ENCODE peak calls at places on chromosomes 1 and 21, in eight cellular contexts. N, P, I, Y, K, F, B and S are unnamed samples.

GRCh38 chr1:227268943-227269342 is 49.3 kb downstream of the CDC42BPA start:
- DNase-seq in N (no peak), B (no peak), F (no peak), K (no peak), P (no peak), Y (peak), I (peak), S (no peak)

GRCh38 chr1:3462356-3463012 is 8.0 kb downstream of the ARHGEF16 start:
- DNase-seq in K (no peak), P (no peak), Y (no peak), B (no peak), F (no peak), I (no peak), N (no peak), S (no peak)

GRCh38 chr1:177969825-177970371 is at the start of gene SEC16B:
- DNase-seq in B (no peak), I (no peak), N (no peak), Y (no peak), F (no peak), K (no peak), P (no peak), S (peak)

GRCh38 chr1:222466150-222466865 is 81.6 kb downstream of the HHIPL2 start:
- DNase-seq in Y (no peak), I (no peak), B (no peak), K (no peak), N (no peak), F (no peak), P (no peak), S (peak)

GRCh38 chr1:27659497-27660299 is 12.3 kb downstream of the IFI6 start:
- DNase-seq in I (peak), K (peak), F (peak), B (peak), N (no peak), Y (peak), P (peak), S (peak)

GRCh38 chr1:53158900-53159299 is 16.5 kb upstream of the SLC1A7 start:
- DNase-seq in B (no peak), N (no peak), P (no peak), F (no peak), Y (no peak), K (no peak), I (no peak), S (no peak)

GRCh38 chr1:4083171-4084052 is 183.3 kb upstream of the C1orf174 start:
- DNase-seq in F (no peak), N (no peak), B (no peak), I (no peak), Y (no peak), P (no peak), K (no peak), S (no peak)

GRCh38 chr1:27099904-27100796 is 54.8 kb downstream of the SLC9A1 start:
- DNase-seq in F (peak), N (no peak), B (peak), K (no peak), P (no peak), I (peak), Y (peak), S (no peak)

GRCh38 chr21:27168084-27168483 is 201.2 kb upstream of the ADAMTS5 start:
- DNase-seq in K (no peak), F (no peak), B (no peak), I (peak), N (no peak), Y (peak), P (no peak), S (no peak)

GRCh38 chr1:187513190-187513589 is 684.4 kb downstream of the PLA2G4A start:
- DNase-seq in P (no peak), F (no peak), B (no peak), N (no peak), Y (no peak), K (no peak), I (no peak), S (no peak)

GRCh38 chr1:156760092-156760795 is 7.1 kb upstream of the PRCC start:
- DNase-seq in I (no peak), P (no peak), F (no peak), N (no peak), K (no peak), B (no peak), Y (no peak), S (no peak)

GRCh38 chr1:145690587-145691558 is 16.3 kb downstream of the PDZK1 start:
- DNase-seq in N (no peak), I (peak), B (peak), P (no peak), K (no peak), F (peak), Y (peak), S (peak)

GRCh38 chr1:237961710-237962109 is 71.0 kb upstream of the ZP4 start:
- DNase-seq in P (no peak), I (no peak), K (no peak), Y (no peak), N (no peak), B (no peak), F (no peak), S (no peak)

GRCh38 chr1:154474802-154475201 is 27.2 kb upstream of the TDRD10 start:
- DNase-seq in F (no peak), P (peak), B (peak), Y (peak), I (peak), N (no peak), K (no peak), S (peak)

GRCh38 chr1:208149776-208150514 is 94.2 kb downstream of the PLXNA2 start:
- DNase-seq in B (no peak), K (no peak), Y (no peak), P (peak), F (no peak), N (no peak), I (peak), S (peak)

GRCh38 chr1:91555821-91556531 is 55.3 kb downstream of the CDC7 start:
- DNase-seq in I (peak), B (peak), F (no peak), N (no peak), Y (peak), K (peak), P (no peak), S (no peak)

GRCh38 chr21:31299291-31300147 is 44.5 kb downstream of the TIAM1 start:
- DNase-seq in I (no peak), Y (no peak), F (no peak), K (no peak), B (no peak), P (no peak), N (no peak), S (no peak)

GRCh38 chr1:211326528-211327340 is at the start of gene TRAF5:
- DNase-seq in N (no peak), K (peak), I (peak), Y (peak), P (peak), B (peak), F (peak), S (peak)

GRCh38 chr1:180594723-180595122 is 36.0 kb downstream of the OVAAL start:
- DNase-seq in P (no peak), I (no peak), K (no peak), F (no peak), N (no peak), B (no peak), Y (no peak), S (peak)

GRCh38 chr1:18943914-18944572 is 12.4 kb downstream of the IFFO2 start:
- DNase-seq in B (no peak), I (no peak), Y (no peak), K (no peak), N (no peak), P (no peak), F (no peak), S (no peak)

GRCh38 chr1:25566730-25567341 is 23.4 kb downstream of the LDLRAP1 start:
- DNase-seq in Y (peak), I (peak), F (no peak), K (peak), N (no peak), P (peak), B (peak), S (no peak)

GRCh38 chr1:192350351-192350750 is 33.6 kb downstream of the RGS21 start:
- DNase-seq in F (no peak), K (no peak), Y (no peak), P (no peak), N (no peak), I (no peak), B (no peak), S (no peak)

GRCh38 chr1:113980120-113980519 is 846 bp downstream of the OLFML3 start:
- DNase-seq in N (no peak), I (peak), P (peak), Y (peak), B (no peak), F (no peak), K (no peak), S (no peak)

GRCh38 chr1:41611068-41611931 is 126.8 kb upstream of the EDN2 start:
- DNase-seq in N (no peak), K (no peak), P (no peak), B (no peak), F (no peak), I (no peak), Y (no peak), S (no peak)

GRCh38 chr1:155219592-155220031 is 11.1 kb downstream of the MTX1 start:
- DNase-seq in N (no peak), I (peak), F (no peak), B (peak), Y (peak), K (no peak), P (no peak), S (no peak)

GRCh38 chr1:44407430-44408180 is 2.5 kb downstream of the RNF220 start:
- DNase-seq in Y (no peak), B (no peak), P (no peak), N (no peak), I (no peak), F (no peak), K (no peak), S (no peak)

GRCh38 chr1:230458509-230458908 is 32.4 kb upstream of the PGBD5 start:
- DNase-seq in N (no peak), I (peak), B (no peak), K (no peak), F (no peak), P (no peak), Y (peak), S (no peak)

GRCh38 chr1:186829679-186830587 is 1.2 kb downstream of the PLA2G4A start:
- DNase-seq in P (no peak), F (no peak), B (no peak), Y (no peak), I (no peak), N (no peak), K (no peak), S (no peak)

GRCh38 chr1:20190256-20190655 is 3.9 kb upstream of the PLA2G2C start:
- DNase-seq in I (no peak), N (no peak), Y (no peak), P (no peak), K (no peak), B (no peak), F (no peak), S (no peak)